ENCODE peak calls at places on chromosomes 11 and 22, in nine cellular contexts. J is LoVo; T is astrocyte; C is left colon; L is A549; I is HS-5; W is non-pigmented ciliary epithelial cell; Q is stimulated activated CD4-positive, alpha-beta T cell treated with anti-CD3 and anti-CD28 coated beads, Interleukin-15, amount 100 ng/mL, for 24 hours; X is left lung. E is an unnamed sample.

GRCh38 chr22:46096051-46096450 is 54.3 kb upstream of the PPARA start:
- DNase-seq in J (no peak), T (no peak), C (no peak), L (no peak), I (no peak), W (no peak), Q (no peak), X (no peak), E (no peak)

GRCh38 chr11:86888164-86888977 is 66.8 kb downstream of the FZD4 start:
- DNase-seq in J (no peak), T (peak; percentile 89), C (no peak), L (no peak), I (no peak), W (peak; percentile 54), Q (no peak), X (no peak), E (peak; percentile 10)

GRCh38 chr11:85627332-85627997 is at the start of gene DLG2:
- DNase-seq in J (no peak), T (peak; percentile 18), C (no peak), L (no peak), I (no peak), W (no peak), Q (no peak), X (no peak), E (no peak)

GRCh38 chr11:353315-353857 is 15.9 kb upstream of the B4GALNT4 start:
- DNase-seq in J (no peak), T (peak; percentile 58), C (peak; percentile 66), L (no peak), I (no peak), W (no peak), Q (no peak), X (peak; percentile 69), E (no peak)

GRCh38 chr22:24076091-24076867 is 65.2 kb downstream of the CABIN1 start:
- DNase-seq in J (no peak), T (no peak), C (no peak), L (no peak), I (no peak), W (no peak), Q (no peak), X (no peak), E (no peak)

GRCh38 chr11:2166091-2166851 is 5.3 kb upstream of the INS start:
- DNase-seq in J (no peak), T (no peak), C (peak; percentile 49), L (no peak), I (no peak), W (no peak), Q (peak; percentile 65), X (no peak), E (no peak)

GRCh38 chr11:130765951-130766649 is 150.2 kb downstream of the SNX19 start:
- DNase-seq in J (no peak), T (no peak), C (no peak), L (no peak), I (no peak), W (no peak), Q (no peak), X (no peak), E (no peak)

GRCh38 chr11:36015806-36016205 is 71.9 kb downstream of the LDLRAD3 start:
- DNase-seq in J (no peak), T (no peak), C (no peak), L (no peak), I (no peak), W (no peak), Q (no peak), X (no peak), E (no peak)

GRCh38 chr11:122584670-122585069 is 70.9 kb upstream of the UBASH3B start:
- DNase-seq in J (no peak), T (no peak), C (no peak), L (no peak), I (no peak), W (no peak), Q (no peak), X (no peak), E (no peak)

GRCh38 chr11:88179966-88180629 is 4.9 kb upstream of the RAB38 start:
- DNase-seq in J (no peak), T (no peak), C (no peak), L (no peak), I (peak; percentile 2), W (no peak), Q (no peak), X (no peak), E (no peak)

GRCh38 chr22:31841029-31841827 is 87.4 kb downstream of the DEPDC5 start:
- DNase-seq in J (no peak), T (no peak), C (no peak), L (no peak), I (no peak), W (no peak), Q (no peak), X (no peak), E (no peak)